ENCODE peak calls at places on chromosomes 16 and 17, in five cellular contexts. I, W, M, U and D are unnamed samples.

GRCh38 chr16:30622455-30623032 is 12.4 kb upstream of the ZNF689 start:
- DNase-seq in M (no peak), U (no peak), W (no peak), I (no peak), D (no peak)

GRCh38 chr16:53061701-53062159 is 6.9 kb downstream of the CHD9 start:
- DNase-seq in W (peak; percentile 6), M (no peak), U (no peak), I (no peak), D (no peak)

GRCh38 chr17:75783069-75783783 is 1.4 kb upstream of the UNK start:
- DNase-seq in I (no peak), M (peak; percentile 67), W (peak; percentile 96), U (peak; percentile 79), D (no peak)

GRCh38 chr17:8166731-8167130 is 4.0 kb upstream of the VAMP2 start:
- DNase-seq in M (no peak), W (no peak), U (no peak), I (no peak), D (no peak)

GRCh38 chr16:74556375-74556922 is 50.5 kb downstream of the GLG1 start:
- DNase-seq in I (no peak), U (peak; percentile 43), W (no peak), M (no peak), D (no peak)

GRCh38 chr16:68235105-68235881 is 634 bp downstream of the ESRP2 start:
- DNase-seq in I (no peak), M (peak; percentile 66), W (no peak), U (no peak), D (no peak)

GRCh38 chr16:85342348-85342747 is 230.1 kb upstream of the CIBAR2 start:
- DNase-seq in M (no peak), U (no peak), I (no peak), W (no peak), D (no peak)

GRCh38 chr17:17941015-17941414 is 31.2 kb downstream of the TOM1L2 start:
- DNase-seq in I (no peak), M (peak; percentile 32), U (no peak), W (no peak), D (no peak)

GRCh38 chr16:30185683-30186421 is 2.5 kb downstream of the CORO1A start:
- DNase-seq in W (peak; percentile 95), I (peak; percentile 57), M (no peak), U (no peak), D (no peak)

GRCh38 chr16:11024333-11025053 is 80.1 kb downstream of the CLEC16A start:
- DNase-seq in M (peak; percentile 42), I (no peak), W (no peak), U (no peak), D (no peak)